ENCODE peak calls at places on chromosomes 16 and 17, in nine cellular contexts. N is hepatic stellate cell; Y is pons; F is mucosa of descending colon; J is naive thymus-derived CD8-positive, alpha-beta T cell; O is anterior cingulate cortex; C is stimulated activated CD8-positive, alpha-beta memory T cell treated with anti-CD3 and anti-CD28 coated beads, Interleukin-15, amount 100 ng/mL, for 4 hours; Q is COLO829; B is HEK293T. G is an unnamed sample.

GRCh38 chr17:46722662-46723285 is 95.7 kb downstream of the WNT3 start:
- DNase-seq in N (no peak), Y (no peak), F (no peak), J (no peak), O (no peak), C (no peak), Q (no peak), B (no peak), G (peak)

GRCh38 chr17:7842950-7843535 is 9.0 kb downstream of the KDM6B start:
- DNase-seq in N (no peak), Y (peak), F (peak), J (no peak), O (no peak), C (no peak), Q (peak), B (no peak), G (peak)

GRCh38 chr16:56041556-56042140 is 149.6 kb upstream of the GNAO1 start:
- DNase-seq in N (peak), Y (peak), F (no peak), J (no peak), O (no peak), C (no peak), Q (no peak), B (peak), G (no peak)

GRCh38 chr16:67865318-67865717 is 7.5 kb upstream of the EDC4 start:
- DNase-seq in N (peak), Y (no peak), F (no peak), J (no peak), O (no peak), C (no peak), Q (no peak), B (peak), G (peak)

GRCh38 chr17:59521465-59522126 is 43.8 kb upstream of the DHX40 start:
- DNase-seq in N (peak), Y (peak), F (no peak), J (peak), O (no peak), C (peak), Q (peak), B (peak), G (peak)

GRCh38 chr16:54519161-54519685 is 232.6 kb upstream of the IRX3 start:
- DNase-seq in N (no peak), Y (no peak), F (no peak), J (no peak), O (no peak), C (no peak), Q (no peak), B (no peak), G (no peak)

GRCh38 chr17:27939489-27940465 is 46.6 kb upstream of the LYRM9 start:
- DNase-seq in N (no peak), Y (no peak), F (no peak), J (no peak), O (no peak), C (no peak), Q (no peak), B (no peak), G (no peak)

GRCh38 chr17:36844013-36844412 is 93.3 kb upstream of the LHX1 start:
- DNase-seq in N (no peak), Y (no peak), F (no peak), J (no peak), O (no peak), C (no peak), Q (no peak), B (no peak), G (no peak)

GRCh38 chr17:39209317-39210092 is 9.4 kb downstream of the RPL19 start:
- DNase-seq in N (peak), Y (peak), F (peak), J (peak), O (peak), C (peak), Q (no peak), B (no peak), G (peak)

GRCh38 chr17:81517339-81518112 is 4.9 kb upstream of the ACTG1 start:
- DNase-seq in N (peak), Y (no peak), F (peak), J (no peak), O (no peak), C (no peak), Q (no peak), B (no peak), G (no peak)

GRCh38 chr17:78940708-78941107 is 15.5 kb upstream of the TIMP2 start:
- DNase-seq in N (no peak), Y (no peak), F (no peak), J (no peak), O (peak), C (no peak), Q (no peak), B (no peak), G (peak)

GRCh38 chr17:17681744-17682292 is 560 bp downstream of the RAI1 start:
- DNase-seq in N (no peak), Y (no peak), F (peak), J (peak), O (no peak), C (peak), Q (no peak), B (no peak), G (no peak)

GRCh38 chr16:89230210-89230609 is 12.7 kb downstream of the ZNF778 start:
- DNase-seq in N (no peak), Y (no peak), F (no peak), J (no peak), O (no peak), C (no peak), Q (no peak), B (no peak), G (no peak)

GRCh38 chr16:65414284-65414984 is 292.6 kb upstream of the CDH11 start:
- DNase-seq in N (peak), Y (no peak), F (no peak), J (no peak), O (no peak), C (no peak), Q (peak), B (no peak), G (peak)

GRCh38 chr16:85900031-85900792 is 1.2 kb downstream of the IRF8 start:
- DNase-seq in N (no peak), Y (no peak), F (no peak), J (no peak), O (no peak), C (no peak), Q (no peak), B (no peak), G (no peak)

GRCh38 chr17:40371261-40371929 is 6.9 kb upstream of the GJD3 start:
- DNase-seq in N (peak), Y (no peak), F (no peak), J (no peak), O (no peak), C (no peak), Q (no peak), B (no peak), G (no peak)

GRCh38 chr17:57979076-57979475 is 9.0 kb downstream of the VEZF1 start:
- DNase-seq in N (no peak), Y (no peak), F (no peak), J (no peak), O (no peak), C (no peak), Q (no peak), B (no peak), G (no peak)

GRCh38 chr16:17529982-17530760 is 59.4 kb upstream of the XYLT1 start:
- DNase-seq in N (no peak), Y (no peak), F (no peak), J (no peak), O (no peak), C (no peak), Q (no peak), B (no peak), G (no peak)

GRCh38 chr17:1374426-1375177 is 25.4 kb downstream of the YWHAE start:
- DNase-seq in N (no peak), Y (no peak), F (no peak), J (no peak), O (no peak), C (no peak), Q (no peak), B (no peak), G (no peak)

GRCh38 chr17:3588104-3588503 is 21.1 kb downstream of the TRPV1 start:
- DNase-seq in N (no peak), Y (no peak), F (no peak), J (no peak), O (no peak), C (no peak), Q (no peak), B (no peak), G (no peak)

GRCh38 chr16:71758293-71758760 is 33.8 kb upstream of the PHLPP2 start:
- DNase-seq in N (no peak), Y (peak), F (no peak), J (no peak), O (no peak), C (no peak), Q (no peak), B (no peak), G (no peak)

GRCh38 chr17:80922580-80923160 is 69.0 kb upstream of the CHMP6 start:
- DNase-seq in N (no peak), Y (no peak), F (peak), J (no peak), O (no peak), C (no peak), Q (no peak), B (no peak), G (no peak)

GRCh38 chr16:8958344-8958808 is 5.3 kb downstream of the USP7 start:
- DNase-seq in N (peak), Y (no peak), F (peak), J (no peak), O (no peak), C (no peak), Q (no peak), B (no peak), G (peak)

G was measured in brain microvascular endothelial cell.